ENCODE peak calls at places on chromosome 1, in ten cellular contexts. V, A, R, P, M, K, S, Y, B and I are unnamed samples.

GRCh38 chr1:212237651-212238050 is 47.6 kb upstream of the PPP2R5A start:
- DNase-seq in V (no peak), A (no peak), R (peak), P (no peak), M (no peak), K (no peak), S (no peak), Y (peak), B (no peak), I (no peak)

GRCh38 chr1:174110053-174110452 is 49.3 kb upstream of the RABGAP1L start:
- DNase-seq in V (no peak), A (no peak), R (no peak), P (no peak), M (no peak), K (no peak), S (no peak), Y (no peak), B (no peak), I (no peak)

GRCh38 chr1:43858324-43858723 is 75.3 kb upstream of the ARTN start:
- DNase-seq in V (no peak), A (peak), R (peak), P (peak), M (peak), K (peak), S (peak), Y (peak), B (no peak), I (no peak)

GRCh38 chr1:201584510-201584991 is 45.6 kb downstream of the NAV1 start:
- DNase-seq in V (no peak), A (no peak), R (no peak), P (peak), M (peak), K (no peak), S (no peak), Y (no peak), B (no peak), I (no peak)

GRCh38 chr1:42845866-42846256 is 552 bp upstream of the ZNF691 start:
- DNase-seq in V (no peak), A (peak), R (no peak), P (no peak), M (no peak), K (no peak), S (no peak), Y (no peak), B (no peak), I (no peak)

GRCh38 chr1:43985984-43986595 is 5.3 kb upstream of the CCDC24 start:
- DNase-seq in V (no peak), A (no peak), R (peak), P (no peak), M (no peak), K (no peak), S (no peak), Y (no peak), B (no peak), I (no peak)

GRCh38 chr1:71921197-71921596 is 361.1 kb downstream of the NEGR1 start:
- DNase-seq in V (no peak), A (no peak), R (no peak), P (no peak), M (no peak), K (no peak), S (no peak), Y (no peak), B (no peak), I (no peak)

GRCh38 chr1:169127305-169127704 is 20.8 kb downstream of the ATP1B1 start:
- DNase-seq in V (no peak), A (no peak), R (no peak), P (no peak), M (no peak), K (no peak), S (no peak), Y (no peak), B (no peak), I (no peak)

GRCh38 chr1:10795305-10796021 is 983 bp downstream of the CASZ1 start:
- DNase-seq in V (peak), A (peak), R (peak), P (peak), M (no peak), K (no peak), S (no peak), Y (no peak), B (no peak), I (no peak)

GRCh38 chr1:93964777-93965200 is 55.6 kb upstream of the GCLM start:
- DNase-seq in V (no peak), A (no peak), R (peak), P (no peak), M (no peak), K (no peak), S (no peak), Y (peak), B (no peak), I (no peak)

GRCh38 chr1:43293896-43294760 is 6.7 kb upstream of the TIE1 start:
- DNase-seq in V (no peak), A (no peak), R (peak), P (no peak), M (no peak), K (no peak), S (peak), Y (no peak), B (no peak), I (no peak)

GRCh38 chr1:47201179-47201578 is 11.3 kb upstream of the PDZK1IP1 start:
- DNase-seq in V (no peak), A (no peak), R (no peak), P (no peak), M (no peak), K (no peak), S (no peak), Y (no peak), B (no peak), I (peak)

GRCh38 chr1:115595279-115596079 is 46.3 kb upstream of the VANGL1 start:
- DNase-seq in V (peak), A (peak), R (peak), P (peak), M (peak), K (peak), S (peak), Y (peak), B (peak), I (peak)

GRCh38 chr1:11800756-11801433 is 4.9 kb downstream of the MTHFR start:
- DNase-seq in V (no peak), A (no peak), R (no peak), P (no peak), M (peak), K (no peak), S (no peak), Y (no peak), B (no peak), I (no peak)

GRCh38 chr1:224734261-224734935 is 118.3 kb downstream of the CNIH3 start:
- DNase-seq in V (no peak), A (peak), R (no peak), P (no peak), M (no peak), K (no peak), S (no peak), Y (no peak), B (no peak), I (no peak)

GRCh38 chr1:22500476-22500875 is 48.8 kb downstream of the ZBTB40 start:
- DNase-seq in V (peak), A (no peak), R (peak), P (no peak), M (no peak), K (peak), S (no peak), Y (peak), B (peak), I (no peak)

GRCh38 chr1:95183952-95184351 is 50.1 kb upstream of the RWDD3 start:
- DNase-seq in V (no peak), A (no peak), R (no peak), P (no peak), M (no peak), K (no peak), S (no peak), Y (no peak), B (no peak), I (no peak)

GRCh38 chr1:113453771-113454083 is 63.4 kb downstream of the MAGI3 start:
- DNase-seq in V (no peak), A (no peak), R (no peak), P (no peak), M (no peak), K (no peak), S (no peak), Y (no peak), B (no peak), I (no peak)

GRCh38 chr1:157377216-157377821 is 175.0 kb downstream of the FCRL5 start:
- DNase-seq in V (peak), A (peak), R (peak), P (peak), M (no peak), K (no peak), S (no peak), Y (no peak), B (no peak), I (no peak)
- TF ChIP-seq CTCF in V (peak), A (peak), R (peak), P (peak), M (no peak), K (peak), S (no peak), Y (peak), B (peak), I (no peak)

GRCh38 chr1:66599346-66599745 is 65.4 kb downstream of the SGIP1 start:
- DNase-seq in V (no peak), A (no peak), R (no peak), P (no peak), M (no peak), K (no peak), S (no peak), Y (no peak), B (no peak), I (no peak)
- H3K27ac ChIP-seq in V (no peak), A (no peak), R (no peak), P (no peak), M (no peak), K (no peak), S (no peak), Y (no peak), B (no peak), I (no peak)

DNA sequence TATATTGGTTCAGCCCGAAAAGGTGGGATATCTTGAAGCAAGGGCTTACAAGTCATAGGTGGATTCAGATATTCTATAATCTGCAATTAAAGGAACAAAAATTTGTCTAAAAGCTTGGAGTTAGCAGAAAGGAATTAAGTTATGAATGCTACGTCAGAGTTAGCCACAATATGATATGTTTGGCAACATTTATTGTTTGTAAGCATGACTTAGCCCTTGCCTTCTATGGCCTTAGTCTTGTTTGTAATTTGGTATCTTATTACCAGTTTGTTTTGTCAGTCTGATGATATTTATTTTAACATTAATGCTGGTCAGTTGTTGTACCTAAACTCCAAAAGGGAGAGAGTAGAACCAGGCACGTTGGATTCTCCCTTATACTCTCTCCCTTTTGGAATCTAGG is 43.1 kb upstream of the SUCO start:
- DNase-seq in V (no peak), A (no peak), R (no peak), P (no peak), M (no peak), K (no peak), S (no peak), Y (no peak), B (no peak), I (no peak)
- TF ChIP-seq CTCF in V (no peak), A (no peak), R (no peak), P (no peak), M (no peak), K (no peak), S (no peak), Y (no peak), B (no peak), I (no peak)

DNA sequence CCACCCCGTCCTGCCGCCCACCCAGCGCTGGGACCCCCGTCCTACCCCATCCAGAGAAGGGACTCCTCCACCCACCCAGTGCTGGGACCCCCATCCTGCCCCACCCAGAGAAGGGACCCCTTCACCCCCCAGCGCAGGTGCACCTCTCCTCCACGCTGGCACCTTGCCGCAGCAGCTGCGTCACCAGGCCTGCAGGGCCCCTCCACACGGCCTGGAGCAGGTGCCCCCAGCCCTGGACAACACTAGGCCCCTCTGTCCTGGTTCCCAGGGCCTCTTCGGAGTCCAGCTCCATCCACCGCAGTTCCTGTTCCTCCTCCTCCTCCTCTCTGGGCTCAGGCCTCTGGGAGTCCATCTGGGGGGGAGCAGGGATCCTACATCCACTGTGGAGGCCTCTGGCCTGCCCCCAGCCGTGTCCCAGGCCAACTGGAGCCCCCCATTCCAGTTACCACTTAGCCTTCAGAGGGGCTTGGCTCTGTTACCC is 382 bp downstream of the ANKRD65 start:
- DNase-seq in V (no peak), A (no peak), R (no peak), P (no peak), M (no peak), K (no peak), S (no peak), Y (no peak), B (peak), I (no peak)
- H3K27ac ChIP-seq in V (peak), A (no peak), R (no peak), P (peak), M (peak), K (no peak), S (peak), Y (peak), B (peak), I (no peak)

DNA sequence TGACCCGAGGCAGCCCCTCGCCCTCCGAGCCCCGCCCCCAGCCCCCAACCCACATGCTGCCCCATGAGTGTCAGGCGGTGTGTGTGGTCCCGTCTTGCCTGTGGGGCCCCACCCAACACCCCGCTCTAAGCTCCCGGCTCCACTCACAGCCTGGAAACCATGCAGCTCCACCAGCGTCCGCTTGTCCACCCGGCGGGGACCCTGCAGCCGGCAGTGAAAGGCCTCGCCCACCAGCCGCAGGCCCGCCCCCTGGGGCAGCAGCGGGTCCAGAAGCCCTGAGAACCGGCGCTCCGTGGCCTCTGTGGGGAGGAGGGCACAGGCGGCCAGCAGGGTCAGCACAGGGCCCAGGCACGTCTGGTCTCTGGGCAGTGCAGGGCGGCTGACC is 2.7 kb downstream of the C1QTNF12 start:
- DNase-seq in V (no peak), A (no peak), R (no peak), P (no peak), M (no peak), K (no peak), S (no peak), Y (no peak), B (no peak), I (no peak)
- TF ChIP-seq CTCF in V (no peak), A (no peak), R (no peak), P (no peak), M (no peak), K (no peak), S (no peak), Y (no peak), B (no peak), I (no peak)

DNA sequence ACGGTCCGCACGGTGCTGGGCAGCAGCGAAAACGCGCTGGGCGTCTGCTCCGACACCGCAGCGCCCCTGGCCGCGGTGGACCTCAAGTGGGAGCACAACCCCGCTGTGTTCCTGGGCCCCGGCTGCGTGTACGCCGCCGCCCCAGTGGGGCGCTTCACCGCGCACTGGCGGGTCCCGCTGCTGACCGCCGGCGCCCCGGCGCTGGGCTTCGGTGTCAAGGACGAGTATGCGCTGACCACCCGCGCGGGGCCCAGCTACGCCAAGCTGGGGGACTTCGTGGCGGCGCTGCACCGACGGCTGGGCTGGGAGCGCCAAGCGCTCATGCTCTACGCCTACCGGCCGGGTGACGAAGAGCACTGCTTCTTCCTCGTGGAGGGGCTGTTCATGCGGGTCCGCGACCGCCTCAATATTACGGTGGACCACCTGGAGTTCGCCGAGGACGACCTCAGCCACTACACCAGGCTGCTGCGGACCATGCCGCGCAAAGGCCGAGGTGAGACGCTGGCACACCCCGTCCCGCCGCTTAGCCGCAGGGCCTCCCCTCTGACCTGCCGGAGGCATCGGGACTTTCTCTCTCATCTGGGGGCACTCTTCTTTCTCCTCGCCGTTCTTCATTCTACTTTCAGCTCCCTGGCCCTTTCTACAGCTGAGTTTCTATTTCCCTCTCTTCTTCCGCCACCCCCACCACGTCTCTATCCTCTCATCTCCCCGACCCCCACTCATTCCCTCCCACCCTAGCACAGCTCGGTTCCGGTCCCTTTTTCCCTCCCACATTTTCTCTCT is 1.0 kb downstream of the NPR1 start:
- DNase-seq in V (no peak), A (peak), R (no peak), P (peak), M (peak), K (no peak), S (no peak), Y (no peak), B (no peak), I (no peak)
- H3K27ac ChIP-seq in V (no peak), A (no peak), R (no peak), P (no peak), M (peak), K (peak), S (peak), Y (no peak), B (no peak), I (peak)